ENCODE peak calls at places on chromosomes 7 and 10, in four cellular contexts. W, C, R and G are unnamed samples.

GRCh38 chr10:99943908-99944307 is 65.8 kb downstream of the DNMBP start:
- DNase-seq in R (no peak), W (no peak), C (no peak), G (no peak)

GRCh38 chr7:44384586-44385383 is 59.4 kb upstream of the CAMK2B start:
- DNase-seq in W (no peak), C (no peak), R (no peak), G (no peak)

GRCh38 chr7:129227646-129228578 is 3.1 kb downstream of the AHCYL2 start:
- DNase-seq in C (no peak), R (no peak), W (no peak), G (no peak)

GRCh38 chr10:35339946-35340345 is 3.6 kb downstream of the CCNY start:
- DNase-seq in W (no peak), R (no peak), C (no peak), G (no peak)

GRCh38 chr10:132394201-132394811 is 2.7 kb upstream of the PWWP2B start:
- DNase-seq in R (no peak), W (no peak), C (no peak), G (no peak)

GRCh38 chr7:15801565-15801964 is 115.1 kb upstream of the MEOX2 start:
- DNase-seq in W (no peak), R (no peak), C (no peak), G (no peak)

GRCh38 chr10:93074137-93074596 is 474 bp downstream of the CYP26A1 start:
- DNase-seq in C (peak), W (no peak), R (peak), G (no peak)

GRCh38 chr7:35024298-35024697 is 13.0 kb downstream of the DPY19L1 start:
- DNase-seq in C (no peak), R (no peak), W (no peak), G (no peak)

GRCh38 chr10:51073461-51074237 is 638 bp upstream of the PRKG1 start:
- DNase-seq in R (no peak), W (no peak), C (no peak), G (no peak)

GRCh38 chr10:104273899-104274575 is 5.1 kb downstream of the GSTO2 start:
- DNase-seq in W (no peak), R (no peak), C (no peak), G (no peak)

GRCh38 chr10:1249142-1249541 is 193.0 kb downstream of the WDR37 start:
- DNase-seq in R (no peak), W (no peak), C (no peak), G (no peak)

GRCh38 chr10:29658984-29659769 is 24.4 kb upstream of the SVIL start:
- DNase-seq in R (peak), C (peak), W (no peak), G (peak)

GRCh38 chr7:128894101-128894440 is 16.4 kb downstream of the KCP start:
- DNase-seq in C (no peak), W (no peak), R (no peak), G (no peak)

GRCh38 chr10:49160110-49160509 is 26.3 kb upstream of the FAM170B start:
- DNase-seq in C (no peak), W (no peak), R (no peak), G (no peak)

GRCh38 chr7:47383064-47383463 is 198.8 kb downstream of the TNS3 start:
- DNase-seq in W (no peak), C (no peak), R (no peak), G (no peak)

GRCh38 chr10:96889415-96890171 is 57.5 kb downstream of the LCOR start:
- DNase-seq in W (peak), R (no peak), C (no peak), G (no peak)

GRCh38 chr10:83932245-83932644 is 207.1 kb upstream of the GHITM start:
- DNase-seq in W (no peak), R (no peak), C (no peak), G (no peak)

GRCh38 chr7:150368884-150369739 is 490 bp downstream of the REPIN1 start:
- DNase-seq in C (peak), W (no peak), R (no peak), G (peak)

GRCh38 chr10:52353960-52354394 is 39.9 kb downstream of the DKK1 start:
- DNase-seq in W (no peak), R (no peak), C (no peak), G (no peak)

GRCh38 chr7:140033036-140033435 is 29.7 kb downstream of the PARP12 start:
- DNase-seq in R (no peak), W (no peak), C (no peak), G (no peak)